ENCODE peak calls at places on chromosome 6, in four cellular contexts. G, M, B and Q are unnamed samples.

GRCh38 chr6:168032383-168032760 is 34.9 kb downstream of the KIF25 start:
- DNase-seq in G (no peak), M (no peak), B (no peak), Q (no peak)

GRCh38 chr6:152099816-152100618 is 292.5 kb downstream of the ESR1 start:
- DNase-seq in G (no peak), B (no peak), M (peak; percentile 75), Q (no peak)

GRCh38 chr6:170265655-170266054 is 25.2 kb downstream of the DLL1 start:
- DNase-seq in G (no peak), B (peak; percentile 96), M (peak; percentile 83), Q (no peak)

GRCh38 chr6:139473239-139473701 is 98.8 kb upstream of the CITED2 start:
- DNase-seq in G (peak; percentile 34), M (no peak), B (peak; percentile 70), Q (peak; percentile 60)

GRCh38 chr6:41523957-41524633 is 22.1 kb upstream of the FOXP4 start:
- DNase-seq in M (no peak), B (no peak), G (peak; percentile 32), Q (no peak)

GRCh38 chr6:84791233-84791632 is 26.8 kb upstream of the TBX18 start:
- DNase-seq in B (no peak), M (no peak), G (no peak), Q (no peak)

GRCh38 chr6:90219168-90219985 is 77.3 kb downstream of the BACH2 start:
- DNase-seq in M (no peak), G (peak; percentile 15), B (peak; percentile 65), Q (peak; percentile 23)

GRCh38 chr6:137977814-137978213 is 110.8 kb downstream of the TNFAIP3 start:
- DNase-seq in B (no peak), G (no peak), M (no peak), Q (no peak)

GRCh38 chr6:10054662-10055061 is 360.2 kb downstream of the TFAP2A start:
- DNase-seq in G (no peak), B (no peak), M (no peak), Q (no peak)

DNA sequence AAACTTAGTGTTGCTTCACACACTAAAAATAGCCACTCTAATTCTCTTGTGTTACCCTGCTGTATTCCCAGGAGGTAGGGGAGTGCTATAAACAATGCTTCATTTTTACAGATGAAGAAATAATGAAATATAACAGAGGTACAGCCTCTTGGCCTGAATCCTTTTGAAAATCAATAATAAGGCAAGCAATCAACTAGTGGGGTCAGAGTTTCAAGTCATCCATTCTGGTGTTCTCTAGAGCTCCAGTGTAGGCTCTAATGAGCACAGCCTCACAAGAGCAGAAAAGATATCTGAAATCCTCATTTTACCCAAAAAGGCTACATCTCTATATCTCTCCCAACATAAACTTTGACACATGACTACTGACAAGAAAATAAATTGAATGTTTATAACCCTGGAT is 10.8 kb downstream of the HIVEP2 start:
- DNase-seq in B (no peak), M (no peak), G (no peak), Q (no peak)
- H3K4me1 ChIP-seq in B (peaks cover 22% of the 10 kb centered on the region), M (no peaks in the 10 kb centered on the region), G (peaks cover 1% of the 10 kb centered on the region), Q (no peaks in the 10 kb centered on the region)

GRCh38 chr6:113909224-113909856 is 52.2 kb downstream of the MARCKS start:
- DNase-seq in B (no peak), M (no peak), G (peak; percentile 89), Q (no peak)

GRCh38 chr6:113901482-113901881 is 44.3 kb downstream of the MARCKS start:
- DNase-seq in B (no peak), M (no peak), G (no peak), Q (no peak)

GRCh38 chr6:113908801-113909200 is 51.7 kb downstream of the MARCKS start:
- DNase-seq in M (no peak), G (no peak), B (no peak), Q (no peak)

GRCh38 chr6:113907107-113907506 is 50.0 kb downstream of the MARCKS start:
- DNase-seq in M (no peak), G (no peak), B (no peak), Q (no peak)

GRCh38 chr6:113903666-113904330 is 46.7 kb downstream of the MARCKS start:
- DNase-seq in G (no peak), M (no peak), B (peak; percentile 37), Q (peak; percentile 72)
- H3K4me1 ChIP-seq in G (no peaks in the 10 kb centered on the region), M (no peaks in the 10 kb centered on the region), B (no peaks in the 10 kb centered on the region), Q (no peaks in the 10 kb centered on the region)

GRCh38 chr6:39182604-39183003 is 46.7 kb downstream of the KCNK5 start:
- DNase-seq in M (no peak), B (no peak), G (no peak), Q (no peak)

GRCh38 chr6:39181333-39181732 is 47.9 kb downstream of the KCNK5 start:
- DNase-seq in B (no peak), G (no peak), M (no peak), Q (no peak)

GRCh38 chr6:39178804-39179203 is 50.5 kb downstream of the KCNK5 start:
- DNase-seq in M (no peak), B (no peak), G (no peak), Q (no peak)

GRCh38 chr6:39177130-39177529 is 52.1 kb downstream of the KCNK5 start:
- DNase-seq in G (no peak), B (no peak), M (no peak), Q (no peak)

GRCh38 chr6:39178235-39178634 is 51.0 kb downstream of the KCNK5 start:
- DNase-seq in B (no peak), M (no peak), G (no peak), Q (no peak)
- H3K4me1 ChIP-seq in B (no peaks in the 10 kb centered on the region), M (no peaks in the 10 kb centered on the region), G (no peaks in the 10 kb centered on the region), Q (no peaks in the 10 kb centered on the region)

DNA sequence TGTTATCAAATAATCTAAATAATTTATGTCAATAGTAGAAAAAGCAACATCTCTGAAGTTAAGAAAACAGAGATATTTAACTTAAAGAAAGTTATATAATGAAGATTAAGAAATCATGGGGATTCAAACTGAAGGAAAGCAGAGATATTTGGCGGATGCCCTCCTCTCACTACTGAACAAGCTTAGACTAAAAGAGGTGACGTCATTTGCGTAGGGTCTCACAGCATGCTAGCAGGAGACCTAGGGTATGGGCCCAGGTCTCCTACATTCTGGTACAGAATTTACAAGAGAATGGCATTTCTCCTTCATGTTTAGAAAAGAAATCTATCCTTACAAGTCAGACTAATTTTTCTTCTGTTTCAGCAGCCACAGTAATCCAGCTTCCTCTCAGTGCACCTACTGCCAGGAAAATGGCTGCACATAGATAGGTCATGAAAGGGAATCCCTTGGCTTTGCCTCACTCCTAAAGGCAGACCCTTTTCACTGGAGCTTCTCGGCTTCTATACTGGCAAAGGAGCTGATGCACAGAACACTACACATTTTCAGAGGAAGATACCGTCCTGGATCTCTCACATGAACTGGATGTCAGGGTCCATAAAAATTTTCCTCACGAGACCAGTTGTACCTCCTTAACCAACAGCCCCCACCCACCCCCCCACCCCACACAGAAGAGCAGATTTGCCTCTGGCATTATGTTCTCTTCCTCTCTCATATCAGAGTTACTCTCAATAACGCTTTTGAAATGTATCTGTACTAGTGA is 41.8 kb upstream of the DST start:
- DNase-seq in B (no peak), G (no peak), M (no peak), Q (no peak)
- H3K4me1 ChIP-seq in B (peaks cover under 1% of the 10 kb centered on the region), G (peaks cover 9% of the 10 kb centered on the region), M (no peaks in the 10 kb centered on the region), Q (peaks cover 15% of the 10 kb centered on the region)